ENCODE peak calls at places on chromosomes 2 and 18, in four cellular contexts. R is lung, M is tibial nerve, E is aorta. U is an unnamed sample. For H3K9me3 and H3K36me3, the result is how much of the 10 kb centered on the place peaks cover.

GRCh38 chr2:220696280-220696669 is 875.8 kb downstream of the EPHA4 start:
- DNase-seq in M (no peak), E (no peak), R (no peak), U (no peak)

GRCh38 chr2:172484253-172484652 is 56.9 kb downstream of the ITGA6 start:
- DNase-seq in M (no peak), R (no peak), E (no peak), U (no peak)

GRCh38 chr2:50769416-50769815 is 262.5 kb downstream of the NRXN1 start:
- DNase-seq in E (no peak), M (no peak), R (no peak), U (no peak)

GRCh38 chr2:238968616-238969394 is 120.9 kb downstream of the TWIST2 start:
- DNase-seq in M (no peak), E (no peak), R (peak), U (no peak)

GRCh38 chr2:47844162-47844561 is 61.2 kb downstream of the MSH6 start:
- DNase-seq in M (no peak), R (no peak), E (no peak), U (no peak)

GRCh38 chr2:15796543-15796942 is 143.8 kb upstream of the MYCN start:
- DNase-seq in R (no peak), M (no peak), E (no peak), U (no peak)

GRCh38 chr2:74037379-74037860 is 52.7 kb downstream of the TET3 start:
- DNase-seq in E (no peak), M (no peak), R (no peak), U (no peak)

GRCh38 chr2:238652053-238652770 is 195.7 kb upstream of the TWIST2 start:
- DNase-seq in R (no peak), M (no peak), E (no peak), U (no peak)

GRCh38 chr2:26537069-26537825 is 59.3 kb upstream of the OTOF start:
- DNase-seq in E (peak), M (no peak), R (no peak), U (no peak)

GRCh38 chr2:20019747-20020146 is 7.3 kb upstream of the MATN3 start:
- DNase-seq in R (no peak), M (no peak), E (no peak), U (no peak)

GRCh38 chr2:20015482-20016083 is 3.1 kb upstream of the MATN3 start:
- DNase-seq in R (no peak), E (no peak), M (no peak), U (no peak)

GRCh38 chr2:20016346-20016745 is 3.9 kb upstream of the MATN3 start:
- DNase-seq in E (no peak), M (no peak), R (no peak), U (no peak)

GRCh38 chr2:20021405-20022009 is 9.0 kb upstream of the MATN3 start:
- DNase-seq in E (no peak), M (no peak), R (no peak), U (no peak)

GRCh38 chr2:20018576-20019152 is 6.2 kb upstream of the MATN3 start:
- DNase-seq in R (no peak), E (no peak), M (no peak), U (no peak)
- H3K9me3 ChIP-seq in R (under half), E (under half), M (under half), U (under half)

GRCh38 chr2:85376291-85377065 is 21.9 kb downstream of the ELMOD3 start:
- DNase-seq in M (no peak), R (no peak), E (no peak), U (no peak)

GRCh38 chr2:85383850-85384249 is 26.3 kb downstream of the CAPG start:
- DNase-seq in E (no peak), M (no peak), R (no peak), U (no peak)

GRCh38 chr2:85377083-85377482 is 22.5 kb downstream of the ELMOD3 start:
- DNase-seq in R (no peak), M (no peak), E (no peak), U (no peak)

GRCh38 chr2:85385746-85386145 is 24.4 kb downstream of the CAPG start:
- DNase-seq in M (no peak), E (no peak), R (no peak), U (no peak)

DNA sequence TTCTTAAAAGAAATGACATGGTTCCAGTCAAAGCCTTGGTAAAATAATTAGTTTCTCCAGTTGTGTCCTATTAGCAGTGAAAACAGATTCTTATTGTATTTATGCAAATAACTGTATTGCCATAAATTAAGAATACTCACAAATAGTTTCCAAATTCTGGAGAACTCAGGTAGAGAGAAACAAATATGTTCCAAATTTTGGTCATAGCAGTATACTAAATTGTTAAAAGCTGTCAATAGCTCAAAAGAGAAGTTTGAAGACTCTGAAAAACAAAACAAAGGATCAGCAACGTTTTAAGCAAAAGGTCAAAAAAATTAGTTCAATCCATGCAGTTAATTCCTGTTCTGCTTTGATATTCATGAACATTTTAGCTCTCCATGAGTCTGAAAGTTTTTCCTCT is 25.5 kb downstream of the ELMOD3 start:
- DNase-seq in E (no peak), R (no peak), M (no peak), U (no peak)
- H3K36me3 ChIP-seq in E (under half), R (under half), M (under half), U (under half)

DNA sequence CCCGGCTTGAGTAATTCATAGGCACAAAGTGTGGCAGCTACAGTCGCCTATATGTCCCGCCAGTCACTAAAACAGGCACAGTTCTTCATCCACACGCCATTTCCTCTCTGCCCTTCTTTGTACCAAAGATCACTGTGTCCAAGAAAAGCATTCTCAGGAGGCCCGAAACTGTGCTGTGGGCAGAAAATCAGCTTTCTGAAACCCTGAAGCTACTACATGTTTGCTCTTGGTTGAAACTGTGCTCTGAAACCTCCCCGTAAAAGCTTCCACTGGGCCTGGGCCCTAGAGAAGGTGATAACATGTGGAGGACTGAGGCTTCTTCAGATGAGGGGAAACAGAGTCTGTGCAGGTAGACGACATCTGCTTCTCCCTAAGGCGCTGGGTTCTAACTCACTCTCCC is 75.6 kb upstream of the ID2 start:
- DNase-seq in M (no peak), R (no peak), E (no peak), U (no peak)
- H3K27ac ChIP-seq in M (no peak), R (no peak), E (no peak), U (no peak)

GRCh38 chr18:78672862-78673446 is 306.7 kb upstream of the SALL3 start:
- DNase-seq in E (no peak), R (no peak), M (no peak), U (no peak)

GRCh38 chr18:78676622-78677482 is 302.8 kb upstream of the SALL3 start:
- DNase-seq in M (no peak), R (no peak), E (no peak), U (no peak)

GRCh38 chr18:78673516-78674321 is 305.9 kb upstream of the SALL3 start:
- DNase-seq in R (no peak), E (no peak), M (no peak), U (no peak)

GRCh38 chr18:78677483-78678317 is 301.9 kb upstream of the SALL3 start:
- DNase-seq in R (no peak), M (no peak), E (no peak), U (no peak)

GRCh38 chr18:78675231-78675630 is 304.4 kb upstream of the SALL3 start:
- DNase-seq in M (no peak), E (no peak), R (no peak), U (no peak)
- H3K9me3 ChIP-seq in M (under half), E (under half), R (under half), U (under half)

GRCh38 chr18:26017929-26018328 is 72.5 kb downstream of the SS18 start:
- DNase-seq in E (no peak), R (no peak), M (no peak), U (no peak)

GRCh38 chr18:26021061-26021754 is 69.2 kb downstream of the SS18 start:
- DNase-seq in E (no peak), M (no peak), R (no peak), U (no peak)

GRCh38 chr18:26022585-26022984 is 67.8 kb downstream of the SS18 start:
- DNase-seq in M (no peak), R (no peak), E (no peak), U (no peak)
- H3K36me3 ChIP-seq in M (under half), R (under half), E (under half), U (half or more)

GRCh38 chr2:240256704-240257637 is 116.5 kb upstream of the OTOS start:
- DNase-seq in M (no peak), E (no peak), R (no peak), U (no peak)
- H3K27ac ChIP-seq in M (no peak), E (no peak), R (peak), U (no peak)

DNA sequence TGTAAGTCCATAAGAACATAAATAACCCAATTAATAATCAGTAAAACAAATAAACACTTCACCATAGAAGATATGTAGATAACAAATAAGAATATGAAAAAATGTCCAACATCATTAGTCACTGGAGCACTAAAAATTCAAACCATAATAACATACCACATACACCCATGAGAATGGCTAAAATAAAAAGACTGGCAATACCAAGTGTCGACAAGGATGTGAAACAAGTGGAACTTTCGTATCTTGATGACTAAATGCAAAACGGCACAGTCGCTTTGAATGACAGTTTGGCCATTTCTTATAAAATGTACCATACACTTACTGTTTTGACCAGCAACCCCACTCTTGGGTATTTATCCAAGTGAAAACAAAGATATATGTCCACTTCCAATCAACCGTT is 26.8 kb downstream of the ANKMY1 start:
- DNase-seq in E (no peak), M (no peak), R (no peak), U (no peak)
- H3K9me3 ChIP-seq in E (under half), M (under half), R (under half), U (under half)